ENCODE peak calls at places on chromosomes 16 and 17, in nine cellular contexts. I, Z, O, B, G, P, N, M and S are unnamed samples.
A peak's percentile ranks its signal among the peaks of the same experiment; 100 is the strongest.

GRCh38 chr17:74779948-74780400 is 3.8 kb upstream of the NAT9 start:
- DNase-seq in I (no peak), Z (no peak), O (no peak), B (no peak), G (peak; percentile 22), P (no peak), N (no peak), M (no peak), S (peak; percentile 86)

GRCh38 chr16:88639231-88640038 is 1.1 kb downstream of the IL17C start:
- DNase-seq in I (no peak), Z (peak; percentile 94), O (no peak), B (no peak), G (no peak), P (peak; percentile 59), N (no peak), M (peak; percentile 59), S (peak; percentile 61)

GRCh38 chr16:86824751-86825310 is 246.5 kb downstream of the FOXL1 start:
- DNase-seq in I (no peak), Z (peak; percentile 81), O (no peak), B (no peak), G (no peak), P (no peak), N (no peak), M (no peak), S (no peak)

GRCh38 chr16:21937387-21937829 is 15.8 kb upstream of the UQCRC2 start:
- DNase-seq in I (no peak), Z (no peak), O (no peak), B (no peak), G (no peak), P (no peak), N (no peak), M (no peak), S (no peak)

GRCh38 chr17:38844261-38844757 is 9.2 kb downstream of the RPL23 start:
- DNase-seq in I (no peak), Z (no peak), O (no peak), B (no peak), G (no peak), P (no peak), N (peak; percentile 47), M (no peak), S (no peak)

GRCh38 chr17:40541873-40542561 is 23.3 kb downstream of the CCR7 start:
- DNase-seq in I (no peak), Z (no peak), O (no peak), B (no peak), G (no peak), P (no peak), N (peak; percentile 83), M (no peak), S (peak; percentile 62)

GRCh38 chr17:31054761-31055160 is 40.0 kb upstream of the NF1 start:
- DNase-seq in I (no peak), Z (no peak), O (no peak), B (no peak), G (no peak), P (no peak), N (no peak), M (no peak), S (no peak)

GRCh38 chr16:78988361-78988992 is 612.1 kb downstream of the MAF start:
- DNase-seq in I (no peak), Z (peak; percentile 76), O (no peak), B (no peak), G (no peak), P (no peak), N (no peak), M (peak; percentile 60), S (no peak)

GRCh38 chr16:50303605-50304466 is 37.5 kb downstream of the ADCY7 start:
- DNase-seq in I (no peak), Z (peak; percentile 41), O (peak; percentile 62), B (no peak), G (no peak), P (no peak), N (no peak), M (no peak), S (peak; percentile 47)

GRCh38 chr17:77470800-77471733 is 330.3 kb downstream of the SEC14L1 start:
- DNase-seq in I (no peak), Z (peak; percentile 94), O (peak; percentile 71), B (no peak), G (no peak), P (no peak), N (no peak), M (peak; percentile 66), S (no peak)

GRCh38 chr17:31068291-31068690 is 26.5 kb upstream of the NF1 start:
- DNase-seq in I (no peak), Z (peak; percentile 93), O (no peak), B (no peak), G (peak; percentile 2), P (peak; percentile 64), N (no peak), M (peak; percentile 42), S (peak; percentile 83)

GRCh38 chr16:88700636-88701482 is 5.3 kb downstream of the RNF166 start:
- DNase-seq in I (peak; percentile 46), Z (no peak), O (peak; percentile 44), B (peak; percentile 46), G (peak; percentile 37), P (peak; percentile 84), N (peak; percentile 85), M (no peak), S (peak; percentile 78)

GRCh38 chr16:31267332-31268032 is 7.7 kb downstream of the ITGAM start:
- DNase-seq in I (no peak), Z (peak; percentile 77), O (no peak), B (no peak), G (no peak), P (no peak), N (no peak), M (no peak), S (no peak)

GRCh38 chr17:1573932-1574696 is 11.5 kb upstream of the PITPNA start:
- DNase-seq in I (peak; percentile 55), Z (peak; percentile 98), O (peak; percentile 84), B (peak; percentile 81), G (peak; percentile 78), P (peak; percentile 90), N (peak; percentile 90), M (peak; percentile 85), S (peak; percentile 91)

GRCh38 chr16:57834936-57835335 is 32.6 kb upstream of the KIFC3 start:
- DNase-seq in I (no peak), Z (no peak), O (no peak), B (no peak), G (no peak), P (no peak), N (no peak), M (peak; percentile 48), S (no peak)

DNA sequence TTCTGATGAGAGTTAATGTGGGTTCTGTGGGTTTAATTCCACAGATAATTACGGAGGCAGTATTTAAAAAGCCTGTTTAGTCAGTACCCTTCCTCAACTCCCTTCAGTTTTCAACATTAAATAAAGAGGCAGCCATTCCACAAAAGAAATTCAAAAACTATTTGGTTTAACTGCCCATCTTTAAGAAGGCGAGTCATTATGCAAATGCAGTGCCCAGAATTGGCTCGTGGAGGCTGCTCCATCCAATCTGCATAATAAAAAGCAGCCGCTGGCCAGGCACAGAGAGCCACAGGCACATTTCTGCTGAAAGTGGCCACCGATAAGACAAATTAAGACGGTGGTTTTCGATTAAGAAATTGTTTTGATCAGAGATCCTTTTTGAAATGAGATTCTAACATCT is 194.4 kb upstream of the TOX3 start:
- DNase-seq in I (no peak), Z (peak; percentile 60), O (no peak), B (no peak), G (no peak), P (no peak), N (no peak), M (peak; percentile 59), S (no peak)
- H3K27ac ChIP-seq in I (no peak overlapping the region), Z (peak overlapping the region; percentile 16), O (no peak overlapping the region), B (no peak overlapping the region), G (no peak overlapping the region), P (no peak overlapping the region), N (no peak overlapping the region), M (no peak overlapping the region), S (no peak overlapping the region)

GRCh38 chr16:1613728-1614225 is 1.6 kb downstream of the CRAMP1 start:
- DNase-seq in I (no peak), Z (peak; percentile 61), O (no peak), B (peak; percentile 10), G (no peak), P (peak; percentile 41), N (no peak), M (peak; percentile 50), S (no peak)

GRCh38 chr16:1610841-1611653 is 825 bp downstream of the IFT140 start:
- DNase-seq in I (no peak), Z (no peak), O (no peak), B (no peak), G (no peak), P (no peak), N (no peak), M (no peak), S (no peak)

GRCh38 chr16:1612320-1613111 is at the start of gene CRAMP1:
- DNase-seq in I (no peak), Z (peak; percentile 65), O (no peak), B (no peak), G (no peak), P (peak; percentile 29), N (no peak), M (peak; percentile 54), S (peak; percentile 54)

GRCh38 chr16:1614226-1615102 is 2.3 kb downstream of the CRAMP1 start:
- DNase-seq in I (no peak), Z (peak; percentile 68), O (no peak), B (peak; percentile 18), G (no peak), P (peak; percentile 22), N (peak; percentile 38), M (peak; percentile 73), S (no peak)

DNA sequence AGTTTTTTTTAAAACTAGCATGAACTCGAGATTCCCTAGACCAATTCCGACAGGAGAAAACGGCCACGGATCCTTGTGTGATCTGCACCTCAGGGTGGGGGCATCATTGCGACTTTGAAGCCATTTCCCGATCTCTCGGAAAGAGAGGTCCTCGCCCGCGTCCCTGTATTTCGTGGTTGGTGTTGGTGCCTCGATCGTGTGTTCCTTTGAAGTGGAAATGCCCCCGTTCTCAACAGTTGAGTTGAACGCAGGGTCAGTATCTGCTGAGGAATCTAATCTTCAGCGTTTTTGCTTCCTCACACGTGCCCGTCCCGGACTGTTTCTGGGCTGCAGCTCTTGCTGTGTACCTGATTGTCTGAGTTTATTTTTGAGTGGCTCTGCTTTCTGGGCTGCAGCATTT is 1.1 kb downstream of the CRAMP1 start:
- DNase-seq in I (no peak), Z (no peak), O (no peak), B (no peak), G (no peak), P (peak; percentile 25), N (no peak), M (peak; percentile 30), S (no peak)
- H3K27ac ChIP-seq in I (peak overlapping the region; percentile 11), Z (no peak overlapping the region), O (no peak overlapping the region), B (peak overlapping the region; percentile 82), G (no peak overlapping the region), P (no peak overlapping the region), N (peak overlapping the region; percentile 90), M (no peak overlapping the region), S (peak overlapping the region; percentile 85)

DNA sequence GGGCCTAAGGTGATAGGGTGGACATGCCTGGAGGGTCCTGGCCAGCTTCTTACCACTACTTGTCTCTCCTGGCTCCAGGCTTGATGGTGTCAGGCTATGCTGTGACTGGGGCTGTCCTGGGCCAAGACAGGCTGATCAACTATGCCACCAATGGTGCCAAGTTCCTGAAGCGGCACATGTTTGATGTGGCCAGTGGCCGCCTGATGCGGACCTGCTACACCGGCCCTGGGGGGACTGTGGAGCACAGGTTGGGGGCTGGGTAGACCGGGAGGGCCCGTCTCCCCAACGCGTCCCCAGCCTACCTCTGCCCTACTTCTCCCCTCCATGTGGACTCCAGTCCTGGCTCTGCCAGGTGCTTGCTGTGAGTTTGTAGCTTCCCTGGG is 4.5 kb downstream of the SPATA20 start:
- DNase-seq in I (no peak), Z (no peak), O (no peak), B (no peak), G (no peak), P (no peak), N (no peak), M (no peak), S (no peak)
- H3K27ac ChIP-seq in I (no peak overlapping the region), Z (no peak overlapping the region), O (peak overlapping the region; percentile 45), B (no peak overlapping the region), G (no peak overlapping the region), P (no peak overlapping the region), N (no peak overlapping the region), M (no peak overlapping the region), S (no peak overlapping the region)

GRCh38 chr16:9128346-9129342 is 37.2 kb downstream of the HAPSTR1 start:
- DNase-seq in I (no peak), Z (peak; percentile 47), O (no peak), B (no peak), G (no peak), P (no peak), N (no peak), M (no peak), S (peak; percentile 38)
- H3K27ac ChIP-seq in I (peak overlapping the region; percentile 11), Z (no peak overlapping the region), O (no peak overlapping the region), B (no peak overlapping the region), G (no peak overlapping the region), P (no peak overlapping the region), N (no peak overlapping the region), M (no peak overlapping the region), S (peak overlapping the region; percentile 52)